ENCODE peak calls at places on chromosomes 12 and 14, in nine cellular contexts. One of them, this sample, is unnamed.

GRCh38 chr12:121590476-121591143 is 9.8 kb upstream of the KDM2B start:
- DNase-seq in uterus: no peak
- DNase-seq in nephron progenitor cell: peak; percentile 20
- DNase-seq in sigmoid colon: no peak
- DNase-seq in BJ: peak; percentile 35
- DNase-seq in A549: no peak
- DNase-seq in lower leg skin: no peak
- DNase-seq in fibroblast of the aortic adventitia: peak; percentile 71
- DNase-seq in left ventricle myocardium inferior: no peak
- DNase-seq in this sample: no peak

GRCh38 chr14:29805415-29806123 is 122.1 kb downstream of the PRKD1 start:
- DNase-seq in uterus: peak; percentile 45
- DNase-seq in nephron progenitor cell: no peak
- DNase-seq in sigmoid colon: peak; percentile 75
- DNase-seq in BJ: peak; percentile 33
- DNase-seq in A549: peak; percentile 48
- DNase-seq in lower leg skin: peak; percentile 29
- DNase-seq in fibroblast of the aortic adventitia: peak; percentile 99
- DNase-seq in left ventricle myocardium inferior: peak; percentile 58
- DNase-seq in this sample: no peak

GRCh38 chr12:80509781-80510556 is 65.9 kb downstream of the PTPRQ start:
- DNase-seq in uterus: no peak
- DNase-seq in nephron progenitor cell: no peak
- DNase-seq in sigmoid colon: no peak
- DNase-seq in BJ: peak; percentile 91
- DNase-seq in A549: no peak
- DNase-seq in lower leg skin: no peak
- DNase-seq in fibroblast of the aortic adventitia: peak; percentile 36
- DNase-seq in left ventricle myocardium inferior: no peak
- DNase-seq in this sample: peak; percentile 46

GRCh38 chr14:78614651-78615050 is 444.5 kb downstream of the NRXN3 start:
- DNase-seq in uterus: no peak
- DNase-seq in nephron progenitor cell: no peak
- DNase-seq in sigmoid colon: no peak
- DNase-seq in BJ: no peak
- DNase-seq in A549: no peak
- DNase-seq in lower leg skin: no peak
- DNase-seq in fibroblast of the aortic adventitia: no peak
- DNase-seq in left ventricle myocardium inferior: no peak
- DNase-seq in this sample: no peak

GRCh38 chr12:76777765-76778216 is 13.9 kb downstream of the ZDHHC17 start:
- DNase-seq in uterus: no peak
- DNase-seq in nephron progenitor cell: no peak
- DNase-seq in sigmoid colon: no peak
- DNase-seq in BJ: no peak
- DNase-seq in A549: no peak
- DNase-seq in lower leg skin: no peak
- DNase-seq in fibroblast of the aortic adventitia: no peak
- DNase-seq in left ventricle myocardium inferior: no peak
- DNase-seq in this sample: no peak

GRCh38 chr14:97113339-97113738 is 316.2 kb downstream of the VRK1 start:
- DNase-seq in uterus: no peak
- DNase-seq in nephron progenitor cell: no peak
- DNase-seq in sigmoid colon: no peak
- DNase-seq in BJ: no peak
- DNase-seq in A549: peak; percentile 13
- DNase-seq in lower leg skin: no peak
- DNase-seq in fibroblast of the aortic adventitia: no peak
- DNase-seq in left ventricle myocardium inferior: no peak
- DNase-seq in this sample: no peak

GRCh38 chr12:19248929-19249602 is 119.5 kb downstream of the PLEKHA5 start:
- DNase-seq in uterus: no peak
- DNase-seq in nephron progenitor cell: no peak
- DNase-seq in sigmoid colon: no peak
- DNase-seq in BJ: no peak
- DNase-seq in A549: peak; percentile 30
- DNase-seq in lower leg skin: no peak
- DNase-seq in fibroblast of the aortic adventitia: peak; percentile 73
- DNase-seq in left ventricle myocardium inferior: no peak
- DNase-seq in this sample: no peak

GRCh38 chr12:110320548-110320947 is 39.5 kb downstream of the ATP2A2 start:
- DNase-seq in uterus: no peak
- DNase-seq in nephron progenitor cell: no peak
- DNase-seq in sigmoid colon: no peak
- DNase-seq in BJ: no peak
- DNase-seq in A549: no peak
- DNase-seq in lower leg skin: no peak
- DNase-seq in fibroblast of the aortic adventitia: no peak
- DNase-seq in left ventricle myocardium inferior: no peak
- DNase-seq in this sample: no peak

GRCh38 chr12:88985631-88986030 is 366.7 kb downstream of the DUSP6 start:
- DNase-seq in uterus: no peak
- DNase-seq in nephron progenitor cell: no peak
- DNase-seq in sigmoid colon: no peak
- DNase-seq in BJ: no peak
- DNase-seq in A549: no peak
- DNase-seq in lower leg skin: no peak
- DNase-seq in fibroblast of the aortic adventitia: peak; percentile 42
- DNase-seq in left ventricle myocardium inferior: no peak
- DNase-seq in this sample: no peak

DNA sequence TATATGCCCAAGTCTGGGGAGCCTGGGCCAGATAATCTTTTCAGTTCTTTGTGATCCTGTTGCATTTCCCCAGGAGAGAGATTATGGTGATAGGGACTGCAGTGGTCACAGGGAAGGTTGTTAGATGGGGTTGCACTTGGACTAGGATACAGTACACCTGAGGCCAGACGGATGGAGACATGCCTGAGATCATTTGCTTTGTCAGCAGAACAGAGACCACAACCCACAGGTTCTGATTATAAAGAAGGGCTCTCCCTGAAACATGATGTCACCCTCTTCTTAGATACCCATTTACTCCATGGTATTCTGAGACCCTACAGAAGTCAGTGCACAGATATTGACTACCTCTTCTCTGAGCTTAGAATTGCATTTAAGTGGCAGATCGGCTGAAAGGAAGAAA is 200.9 kb upstream of the IGF1 start:
- DNase-seq in uterus: no peak
- DNase-seq in nephron progenitor cell: no peak
- DNase-seq in sigmoid colon: no peak
- DNase-seq in BJ: no peak
- DNase-seq in A549: no peak
- DNase-seq in lower leg skin: no peak
- DNase-seq in fibroblast of the aortic adventitia: no peak
- DNase-seq in left ventricle myocardium inferior: no peak
- DNase-seq in this sample: no peak
- TF ChIP-seq CTCF in uterus: no peak
- TF ChIP-seq CTCF in nephron progenitor cell: no peak
- TF ChIP-seq CTCF in sigmoid colon: no peak
- TF ChIP-seq CTCF in BJ: no peak
- TF ChIP-seq CTCF in A549: no peak
- TF ChIP-seq CTCF in lower leg skin: no peak
- TF ChIP-seq CTCF in fibroblast of the aortic adventitia: no peak
- TF ChIP-seq CTCF in left ventricle myocardium inferior: no peak
- TF ChIP-seq CTCF in this sample: no peak

GRCh38 chr14:99278836-99279235 is 6.8 kb upstream of the BCL11B start:
- DNase-seq in uterus: no peak
- DNase-seq in nephron progenitor cell: no peak
- DNase-seq in sigmoid colon: no peak
- DNase-seq in BJ: no peak
- DNase-seq in A549: no peak
- DNase-seq in lower leg skin: no peak
- DNase-seq in fibroblast of the aortic adventitia: no peak
- DNase-seq in left ventricle myocardium inferior: no peak
- DNase-seq in this sample: no peak

GRCh38 chr14:99276482-99276881 is 4.5 kb upstream of the BCL11B start:
- DNase-seq in uterus: no peak
- DNase-seq in nephron progenitor cell: no peak
- DNase-seq in sigmoid colon: no peak
- DNase-seq in BJ: no peak
- DNase-seq in A549: no peak
- DNase-seq in lower leg skin: no peak
- DNase-seq in fibroblast of the aortic adventitia: no peak
- DNase-seq in left ventricle myocardium inferior: no peak
- DNase-seq in this sample: no peak

GRCh38 chr14:99275222-99275584 is 3.2 kb upstream of the BCL11B start:
- DNase-seq in uterus: no peak
- DNase-seq in nephron progenitor cell: no peak
- DNase-seq in sigmoid colon: no peak
- DNase-seq in BJ: no peak
- DNase-seq in A549: no peak
- DNase-seq in lower leg skin: no peak
- DNase-seq in fibroblast of the aortic adventitia: no peak
- DNase-seq in left ventricle myocardium inferior: no peak
- DNase-seq in this sample: no peak

GRCh38 chr14:99280041-99280731 is 8.2 kb upstream of the BCL11B start:
- DNase-seq in uterus: no peak
- DNase-seq in nephron progenitor cell: no peak
- DNase-seq in sigmoid colon: no peak
- DNase-seq in BJ: no peak
- DNase-seq in A549: no peak
- DNase-seq in lower leg skin: no peak
- DNase-seq in fibroblast of the aortic adventitia: no peak
- DNase-seq in left ventricle myocardium inferior: no peak
- DNase-seq in this sample: no peak

GRCh38 chr14:99277534-99277933 is 5.5 kb upstream of the BCL11B start:
- DNase-seq in uterus: no peak
- DNase-seq in nephron progenitor cell: no peak
- DNase-seq in sigmoid colon: no peak
- DNase-seq in BJ: no peak
- DNase-seq in A549: no peak
- DNase-seq in lower leg skin: no peak
- DNase-seq in fibroblast of the aortic adventitia: no peak
- DNase-seq in left ventricle myocardium inferior: no peak
- DNase-seq in this sample: no peak
- TF ChIP-seq CTCF in uterus: no peak
- TF ChIP-seq CTCF in nephron progenitor cell: no peak
- TF ChIP-seq CTCF in sigmoid colon: no peak
- TF ChIP-seq CTCF in BJ: no peak
- TF ChIP-seq CTCF in A549: no peak
- TF ChIP-seq CTCF in lower leg skin: no peak
- TF ChIP-seq CTCF in fibroblast of the aortic adventitia: no peak
- TF ChIP-seq CTCF in left ventricle myocardium inferior: no peak
- TF ChIP-seq CTCF in this sample: no peak

GRCh38 chr12:128791395-128792322 is 32.1 kb downstream of the SLC15A4 start:
- DNase-seq in uterus: no peak
- DNase-seq in nephron progenitor cell: no peak
- DNase-seq in sigmoid colon: peak; percentile 43
- DNase-seq in BJ: no peak
- DNase-seq in A549: no peak
- DNase-seq in lower leg skin: no peak
- DNase-seq in fibroblast of the aortic adventitia: no peak
- DNase-seq in left ventricle myocardium inferior: no peak
- DNase-seq in this sample: no peak

GRCh38 chr12:128790653-128791373 is 32.9 kb downstream of the SLC15A4 start:
- DNase-seq in uterus: no peak
- DNase-seq in nephron progenitor cell: no peak
- DNase-seq in sigmoid colon: peak; percentile 24
- DNase-seq in BJ: no peak
- DNase-seq in A549: no peak
- DNase-seq in lower leg skin: no peak
- DNase-seq in fibroblast of the aortic adventitia: no peak
- DNase-seq in left ventricle myocardium inferior: no peak
- DNase-seq in this sample: no peak

GRCh38 chr12:128792881-128793280 is 30.9 kb downstream of the SLC15A4 start:
- DNase-seq in uterus: no peak
- DNase-seq in nephron progenitor cell: no peak
- DNase-seq in sigmoid colon: peak; percentile 32
- DNase-seq in BJ: no peak
- DNase-seq in A549: no peak
- DNase-seq in lower leg skin: no peak
- DNase-seq in fibroblast of the aortic adventitia: no peak
- DNase-seq in left ventricle myocardium inferior: no peak
- DNase-seq in this sample: no peak

GRCh38 chr12:128790221-128790620 is 33.5 kb downstream of the SLC15A4 start:
- DNase-seq in uterus: no peak
- DNase-seq in nephron progenitor cell: no peak
- DNase-seq in sigmoid colon: peak; percentile 50
- DNase-seq in BJ: no peak
- DNase-seq in A549: no peak
- DNase-seq in lower leg skin: no peak
- DNase-seq in fibroblast of the aortic adventitia: no peak
- DNase-seq in left ventricle myocardium inferior: no peak
- DNase-seq in this sample: no peak

DNA sequence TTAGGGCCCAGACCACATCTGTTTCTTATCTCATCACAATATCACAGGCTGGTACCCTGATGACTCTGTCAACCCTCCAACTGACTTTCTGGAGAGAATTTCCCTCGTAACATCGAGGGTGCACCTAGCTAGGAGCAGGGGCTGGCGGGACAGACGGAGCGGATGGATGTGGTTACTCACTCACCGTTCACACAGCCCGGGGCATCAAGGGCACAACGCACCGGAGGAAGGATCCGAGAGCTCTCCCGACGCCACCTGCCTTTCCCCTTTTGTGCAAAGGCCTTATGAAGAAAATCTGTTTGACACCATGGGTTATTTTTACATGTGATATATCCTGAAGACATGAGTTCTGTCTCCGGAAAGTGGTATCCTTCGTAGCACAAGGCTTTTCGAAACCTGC is 31.4 kb downstream of the SLC15A4 start:
- DNase-seq in uterus: no peak
- DNase-seq in nephron progenitor cell: no peak
- DNase-seq in sigmoid colon: peak; percentile 56
- DNase-seq in BJ: no peak
- DNase-seq in A549: no peak
- DNase-seq in lower leg skin: no peak
- DNase-seq in fibroblast of the aortic adventitia: no peak
- DNase-seq in left ventricle myocardium inferior: no peak
- DNase-seq in this sample: no peak
- TF ChIP-seq CTCF in uterus: no peak
- TF ChIP-seq CTCF in nephron progenitor cell: no peak
- TF ChIP-seq CTCF in sigmoid colon: no peak
- TF ChIP-seq CTCF in BJ: no peak
- TF ChIP-seq CTCF in A549: no peak
- TF ChIP-seq CTCF in lower leg skin: no peak
- TF ChIP-seq CTCF in fibroblast of the aortic adventitia: no peak
- TF ChIP-seq CTCF in left ventricle myocardium inferior: no peak
- TF ChIP-seq CTCF in this sample: no peak

DNA sequence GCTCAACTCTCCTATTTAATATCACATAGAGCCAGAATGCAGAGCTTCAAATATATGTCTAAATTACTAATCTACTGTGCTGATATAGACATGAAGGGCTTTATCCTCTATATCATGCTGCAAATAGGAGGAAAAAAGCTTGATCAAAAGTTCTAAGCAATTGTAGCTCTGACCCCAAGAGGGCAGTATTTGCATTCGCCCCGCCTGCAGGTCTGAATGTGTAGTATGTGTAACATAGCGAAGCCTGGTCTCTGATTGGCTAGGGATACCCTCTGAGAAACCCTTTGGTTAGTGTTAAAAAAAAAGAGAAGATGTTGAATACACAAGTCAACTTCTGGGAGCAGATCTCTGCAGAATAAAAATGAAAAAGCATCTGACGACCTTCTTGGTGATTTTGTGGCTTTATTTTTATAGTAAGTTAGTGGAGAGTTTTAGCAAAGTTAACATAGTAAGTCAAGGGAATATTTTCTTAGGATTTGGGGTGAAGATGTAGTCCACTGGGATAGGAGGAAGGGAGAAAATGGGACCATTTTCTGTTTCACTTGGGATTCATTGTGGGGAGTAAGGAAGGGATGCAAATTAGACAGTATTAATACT is 151.6 kb upstream of the OR4E1 start:
- DNase-seq in uterus: no peak
- DNase-seq in nephron progenitor cell: peak; percentile 15
- DNase-seq in sigmoid colon: no peak
- DNase-seq in BJ: no peak
- DNase-seq in A549: peak; percentile 59
- DNase-seq in lower leg skin: no peak
- DNase-seq in fibroblast of the aortic adventitia: no peak
- DNase-seq in left ventricle myocardium inferior: no peak
- DNase-seq in this sample: no peak
- TF ChIP-seq CTCF in uterus: no peak
- TF ChIP-seq CTCF in nephron progenitor cell: peak; percentile 43
- TF ChIP-seq CTCF in sigmoid colon: no peak
- TF ChIP-seq CTCF in BJ: peak; percentile 5
- TF ChIP-seq CTCF in A549: peak; percentile 24
- TF ChIP-seq CTCF in lower leg skin: no peak
- TF ChIP-seq CTCF in fibroblast of the aortic adventitia: no peak
- TF ChIP-seq CTCF in left ventricle myocardium inferior: peak; percentile 13
- TF ChIP-seq CTCF in this sample: peak; percentile 10